ENCODE peak calls at places on chromosome 7, in four cellular contexts. One of them, this sample, is unnamed.

GRCh38 chr7:47104206-47104549 is 477.7 kb downstream of the TNS3 start:
- DNase-seq in IMR-90: no peak
- DNase-seq in K562: no peak
- DNase-seq in GM12878: no peak
- DNase-seq in this sample: no peak

GRCh38 chr7:51314726-51315125 is 1.9 kb downstream of the COBL start:
- DNase-seq in IMR-90: no peak
- DNase-seq in K562: no peak
- DNase-seq in GM12878: no peak
- DNase-seq in this sample: no peak

GRCh38 chr7:95004618-95005282 is 97.4 kb downstream of the PPP1R9A start:
- DNase-seq in IMR-90: no peak
- DNase-seq in K562: no peak
- DNase-seq in GM12878: no peak
- DNase-seq in this sample: no peak

GRCh38 chr7:46208635-46209525 is 287.8 kb upstream of the IGFBP3 start:
- DNase-seq in IMR-90: no peak
- DNase-seq in K562: no peak
- DNase-seq in GM12878: no peak
- DNase-seq in this sample: peak

GRCh38 chr7:64998865-64999164 is 7.7 kb downstream of the ERV3-1 start:
- DNase-seq in IMR-90: no peak
- DNase-seq in K562: no peak
- DNase-seq in GM12878: no peak
- DNase-seq in this sample: no peak

GRCh38 chr7:55349126-55349525 is 16.0 kb upstream of the LANCL2 start:
- DNase-seq in IMR-90: no peak
- DNase-seq in K562: no peak
- DNase-seq in GM12878: no peak
- DNase-seq in this sample: no peak

GRCh38 chr7:149688836-149689590 is 84.4 kb downstream of the ZNF467 start:
- DNase-seq in IMR-90: no peak
- DNase-seq in K562: no peak
- DNase-seq in GM12878: no peak
- DNase-seq in this sample: no peak

GRCh38 chr7:5626456-5626855 is 155.0 kb downstream of the RNF216 start:
- DNase-seq in IMR-90: no peak
- DNase-seq in K562: no peak
- DNase-seq in GM12878: no peak
- DNase-seq in this sample: no peak

GRCh38 chr7:83550100-83550499 is 98.8 kb downstream of the SEMA3E start:
- DNase-seq in IMR-90: peak
- DNase-seq in K562: no peak
- DNase-seq in GM12878: no peak
- DNase-seq in this sample: no peak

GRCh38 chr7:22397981-22398380 is 41.0 kb upstream of the RAPGEF5 start:
- DNase-seq in IMR-90: peak
- DNase-seq in K562: no peak
- DNase-seq in GM12878: no peak
- DNase-seq in this sample: no peak

GRCh38 chr7:108109216-108109908 is 20.8 kb downstream of the LAMB4 start:
- DNase-seq in IMR-90: no peak
- DNase-seq in K562: no peak
- DNase-seq in GM12878: no peak
- DNase-seq in this sample: peak

GRCh38 chr7:129468547-129468946 is 33.8 kb upstream of the SMKR1 start:
- DNase-seq in IMR-90: no peak
- DNase-seq in K562: no peak
- DNase-seq in GM12878: no peak
- DNase-seq in this sample: no peak

GRCh38 chr7:104791065-104791464 is 222.9 kb upstream of the KMT2E start:
- DNase-seq in IMR-90: no peak
- DNase-seq in K562: no peak
- DNase-seq in GM12878: no peak
- DNase-seq in this sample: peak

GRCh38 chr7:148575640-148576411 is 14.7 kb upstream of the C7orf33 start:
- DNase-seq in IMR-90: peak
- DNase-seq in K562: peak
- DNase-seq in GM12878: no peak
- DNase-seq in this sample: peak

GRCh38 chr7:44634839-44635591 is 28.6 kb downstream of the OGDH start:
- DNase-seq in IMR-90: no peak
- DNase-seq in K562: peak
- DNase-seq in GM12878: no peak
- DNase-seq in this sample: peak

GRCh38 chr7:45663167-45663921 is 89.2 kb downstream of the ADCY1 start:
- DNase-seq in IMR-90: peak
- DNase-seq in K562: peak
- DNase-seq in GM12878: no peak
- DNase-seq in this sample: no peak

GRCh38 chr7:48390381-48391327 is 219.4 kb downstream of the ABCA13 start:
- DNase-seq in IMR-90: no peak
- DNase-seq in K562: no peak
- DNase-seq in GM12878: no peak
- DNase-seq in this sample: no peak

GRCh38 chr7:103752995-103753394 is 236.5 kb downstream of the RELN start:
- DNase-seq in IMR-90: peak
- DNase-seq in K562: no peak
- DNase-seq in GM12878: no peak
- DNase-seq in this sample: peak

GRCh38 chr7:133675510-133676218 is 422.8 kb downstream of the EXOC4 start:
- DNase-seq in IMR-90: peak
- DNase-seq in K562: no peak
- DNase-seq in GM12878: no peak
- DNase-seq in this sample: no peak

GRCh38 chr7:115274-115911 is 77.0 kb upstream of the FAM20C start:
- DNase-seq in IMR-90: peak
- DNase-seq in K562: no peak
- DNase-seq in GM12878: no peak
- DNase-seq in this sample: no peak

GRCh38 chr7:21108182-21108581 is 319.7 kb upstream of the SP4 start:
- DNase-seq in IMR-90: no peak
- DNase-seq in K562: no peak
- DNase-seq in GM12878: no peak
- DNase-seq in this sample: no peak

GRCh38 chr7:33903770-33904679 is 1.3 kb upstream of the BMPER start:
- DNase-seq in IMR-90: peak
- DNase-seq in K562: no peak
- DNase-seq in GM12878: no peak
- DNase-seq in this sample: peak

GRCh38 chr7:158097106-158097505 is 490.5 kb downstream of the PTPRN2 start:
- DNase-seq in IMR-90: no peak
- DNase-seq in K562: no peak
- DNase-seq in GM12878: no peak
- DNase-seq in this sample: no peak

GRCh38 chr7:1725199-1725701 is 55.2 kb downstream of the ELFN1 start:
- DNase-seq in IMR-90: no peak
- DNase-seq in K562: no peak
- DNase-seq in GM12878: no peak
- DNase-seq in this sample: no peak
- TF ChIP-seq FOS in IMR-90: no peak
- TF ChIP-seq FOS in K562: no peak
- TF ChIP-seq FOS in GM12878: no peak
- TF ChIP-seq FOS in this sample: no peak

DNA sequence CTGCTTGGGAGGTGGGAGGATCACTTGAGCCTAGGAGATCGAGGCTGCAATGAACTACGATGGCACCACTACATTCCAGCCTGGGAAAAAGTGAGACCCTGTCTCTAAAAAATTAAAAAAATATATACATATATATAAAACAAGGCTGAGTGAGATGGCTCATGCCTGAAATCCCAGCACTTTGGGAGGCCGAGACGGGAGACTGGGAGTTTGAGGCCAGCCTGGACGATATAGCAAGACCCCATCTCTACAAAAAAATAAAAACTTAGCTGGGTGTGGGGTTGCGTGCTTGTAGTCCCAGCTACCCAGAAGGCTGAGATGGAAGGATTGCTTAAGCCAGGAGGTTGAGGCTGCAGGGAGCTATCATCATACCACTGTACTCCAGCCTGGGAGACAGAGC is 87.6 kb downstream of the CARD11 start:
- DNase-seq in IMR-90: no peak
- DNase-seq in K562: no peak
- DNase-seq in GM12878: no peak
- DNase-seq in this sample: no peak
- H3K9ac ChIP-seq in IMR-90: no peak
- H3K9ac ChIP-seq in K562: peak
- H3K9ac ChIP-seq in GM12878: no peak
- H3K9ac ChIP-seq in this sample: no peak

GRCh38 chr7:116269466-116269865 is 59.1 kb downstream of the TES start:
- DNase-seq in IMR-90: peak
- DNase-seq in K562: no peak
- DNase-seq in GM12878: no peak
- DNase-seq in this sample: no peak
- H3K27ac ChIP-seq in IMR-90: peak
- H3K27ac ChIP-seq in K562: no peak
- H3K27ac ChIP-seq in GM12878: no peak
- H3K27ac ChIP-seq in this sample: no peak

DNA sequence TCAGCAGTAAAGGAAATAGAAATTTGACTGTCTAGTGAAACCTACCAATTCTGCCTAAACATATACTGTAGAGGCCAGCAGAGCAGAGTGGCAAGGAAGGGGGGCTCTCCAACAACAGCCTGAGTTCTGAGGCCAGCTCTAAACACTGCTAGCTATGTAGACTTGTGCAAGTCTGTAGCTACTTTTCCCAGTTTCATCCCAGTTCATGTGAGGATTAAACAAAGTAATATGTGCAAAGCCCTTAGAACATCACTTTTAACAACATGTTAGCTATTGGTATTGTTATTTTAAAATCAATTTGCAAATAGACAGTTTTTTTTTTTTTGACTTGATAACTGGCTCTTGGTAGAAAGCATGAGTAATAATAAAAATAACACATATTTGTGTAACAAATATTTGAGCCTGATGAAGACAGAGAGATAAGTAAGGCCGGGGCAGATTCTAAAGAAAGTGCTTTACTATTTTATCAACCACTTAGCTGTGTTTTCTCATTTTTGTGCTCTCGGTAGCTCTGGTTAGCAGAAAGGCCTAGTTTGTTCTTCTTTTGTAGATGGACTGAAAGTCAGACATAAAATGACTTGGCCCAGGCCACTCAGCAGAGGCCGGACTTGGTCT is 9.3 kb downstream of the CHST12 start:
- DNase-seq in IMR-90: peak
- DNase-seq in K562: no peak
- DNase-seq in GM12878: no peak
- DNase-seq in this sample: peak
- TF ChIP-seq FOS in IMR-90: no peak
- TF ChIP-seq FOS in K562: no peak
- TF ChIP-seq FOS in GM12878: no peak
- TF ChIP-seq FOS in this sample: no peak

GRCh38 chr7:29145553-29146081 is 720 bp downstream of the CPVL start:
- DNase-seq in IMR-90: no peak
- DNase-seq in K562: no peak
- DNase-seq in GM12878: no peak
- DNase-seq in this sample: no peak
- H3K9ac ChIP-seq in IMR-90: no peak
- H3K9ac ChIP-seq in K562: no peak
- H3K9ac ChIP-seq in GM12878: no peak
- H3K9ac ChIP-seq in this sample: no peak

GRCh38 chr7:106117767-106118544 is 5.8 kb upstream of the SYPL1 start:
- DNase-seq in IMR-90: no peak
- DNase-seq in K562: no peak
- DNase-seq in GM12878: no peak
- DNase-seq in this sample: no peak
- H3K27ac ChIP-seq in IMR-90: no peak
- H3K27ac ChIP-seq in K562: no peak
- H3K27ac ChIP-seq in GM12878: no peak
- H3K27ac ChIP-seq in this sample: no peak

GRCh38 chr7:75652788-75653187 is 86.0 kb downstream of the HIP1 start:
- DNase-seq in IMR-90: no peak
- DNase-seq in K562: no peak
- DNase-seq in GM12878: no peak
- DNase-seq in this sample: no peak

GRCh38 chr7:75650062-75650461 is 88.7 kb downstream of the HIP1 start:
- DNase-seq in IMR-90: no peak
- DNase-seq in K562: peak
- DNase-seq in GM12878: no peak
- DNase-seq in this sample: peak

GRCh38 chr7:75647709-75648438 is 90.9 kb downstream of the HIP1 start:
- DNase-seq in IMR-90: no peak
- DNase-seq in K562: no peak
- DNase-seq in GM12878: no peak
- DNase-seq in this sample: no peak

GRCh38 chr7:75649462-75649861 is 89.3 kb downstream of the HIP1 start:
- DNase-seq in IMR-90: no peak
- DNase-seq in K562: no peak
- DNase-seq in GM12878: no peak
- DNase-seq in this sample: peak

DNA sequence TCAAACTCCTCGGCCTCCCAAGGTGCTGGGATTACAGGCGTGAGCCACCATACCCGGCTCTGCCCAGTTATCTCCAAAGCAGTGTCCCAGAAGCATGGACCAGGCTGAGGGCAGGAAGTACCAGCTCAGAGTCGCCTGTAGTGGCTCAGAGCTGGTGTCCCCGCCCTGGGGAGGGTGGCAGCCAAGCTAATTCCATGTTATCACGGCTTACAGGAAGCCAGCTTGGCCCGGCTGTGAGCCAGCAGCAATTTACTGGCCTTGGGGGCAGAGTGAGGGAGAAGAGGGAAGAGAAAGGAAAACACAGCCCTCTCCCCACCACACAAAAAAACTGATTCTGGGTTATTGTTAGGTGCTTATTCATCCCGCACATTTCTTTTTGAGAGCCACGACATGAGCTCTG is 88.1 kb downstream of the HIP1 start:
- DNase-seq in IMR-90: no peak
- DNase-seq in K562: no peak
- DNase-seq in GM12878: no peak
- DNase-seq in this sample: peak
- TF ChIP-seq FOS in IMR-90: no peak
- TF ChIP-seq FOS in K562: no peak
- TF ChIP-seq FOS in GM12878: no peak
- TF ChIP-seq FOS in this sample: no peak

GRCh38 chr7:27142562-27143021 is 889 bp downstream of the HOXA5 start:
- DNase-seq in IMR-90: no peak
- DNase-seq in K562: no peak
- DNase-seq in GM12878: no peak
- DNase-seq in this sample: no peak

GRCh38 chr7:27143950-27144798 is 693 bp upstream of the HOXA5 start:
- DNase-seq in IMR-90: peak
- DNase-seq in K562: no peak
- DNase-seq in GM12878: no peak
- DNase-seq in this sample: no peak

GRCh38 chr7:27144799-27145166 is 1.3 kb upstream of the HOXA5 start:
- DNase-seq in IMR-90: no peak
- DNase-seq in K562: no peak
- DNase-seq in GM12878: no peak
- DNase-seq in this sample: no peak

GRCh38 chr7:27141591-27142561 is 1.6 kb downstream of the HOXA5 start:
- DNase-seq in IMR-90: no peak
- DNase-seq in K562: no peak
- DNase-seq in GM12878: no peak
- DNase-seq in this sample: no peak

GRCh38 chr7:27143022-27143949 is at the start of gene HOXA5:
- DNase-seq in IMR-90: peak
- DNase-seq in K562: no peak
- DNase-seq in GM12878: no peak
- DNase-seq in this sample: peak
- H3K9ac ChIP-seq in IMR-90: peak
- H3K9ac ChIP-seq in K562: no peak
- H3K9ac ChIP-seq in GM12878: no peak
- H3K9ac ChIP-seq in this sample: peak

This sample was measured in endothelial cell of umbilical vein.